ENCODE peak calls at places on chromosomes 6 and 20, in four cellular contexts. B is brain microvascular endothelial cell, Q is endothelial cell of umbilical vein, X is thoracic aorta. M is an unnamed sample.

GRCh38 chr20:48965189-48965910 is 43.8 kb downstream of the ARFGEF2 start:
- DNase-seq in B (no peak), Q (no peak), X (no peak), M (no peak)

GRCh38 chr20:45998337-45998736 is 10.4 kb upstream of the MMP9 start:
- DNase-seq in B (no peak), Q (no peak), X (no peak), M (no peak)

GRCh38 chr20:62603021-62603906 is 39.0 kb upstream of the SLCO4A1 start:
- DNase-seq in B (no peak), Q (peak; percentile 86), X (no peak), M (peak; percentile 84)

GRCh38 chr6:137693737-137694136 is 173.3 kb upstream of the TNFAIP3 start:
- DNase-seq in B (no peak), Q (no peak), X (no peak), M (no peak)

GRCh38 chr6:83127976-83128375 is 60.5 kb downstream of the DOP1A start:
- DNase-seq in B (no peak), Q (no peak), X (no peak), M (no peak)

GRCh38 chr20:35171753-35172433 is at the start of gene PROCR:
- DNase-seq in B (peak; percentile 86), Q (peak; percentile 98), X (peak; percentile 62), M (peak; percentile 94)

GRCh38 chr6:111992851-111993250 is 61.1 kb upstream of the CCN6 start:
- DNase-seq in B (peak; percentile 42), Q (peak; percentile 59), X (no peak), M (peak; percentile 43)

GRCh38 chr6:51857134-51857533 is 230.3 kb downstream of the PKHD1 start:
- DNase-seq in B (no peak), Q (no peak), X (no peak), M (no peak)

GRCh38 chr6:108133594-108134179 is 32.1 kb upstream of the NR2E1 start:
- DNase-seq in B (peak; percentile 88), Q (peak; percentile 80), X (no peak), M (peak; percentile 81)

GRCh38 chr20:32672982-32673727 is 586 bp downstream of the C20orf203 start:
- DNase-seq in B (no peak), Q (no peak), X (no peak), M (no peak)

GRCh38 chr6:159695984-159696383 is 2.9 kb upstream of the SOD2 start:
- DNase-seq in B (no peak), Q (no peak), X (no peak), M (peak; percentile 63)

GRCh38 chr6:140043357-140043756 is 668.9 kb upstream of the CITED2 start:
- DNase-seq in B (peak; percentile 83), Q (peak; percentile 6), X (no peak), M (peak; percentile 92)

GRCh38 chr20:32984196-32984595 is 20.0 kb downstream of the SUN5 start:
- DNase-seq in B (no peak), Q (no peak), X (no peak), M (no peak)

GRCh38 chr6:108781419-108782110 is 66.7 kb upstream of the ARMC2 start:
- DNase-seq in B (peak; percentile 6), Q (no peak), X (no peak), M (peak; percentile 36)

GRCh38 chr6:117200067-117200466 is 65.3 kb upstream of the VGLL2 start:
- DNase-seq in B (no peak), Q (no peak), X (no peak), M (no peak)

DNA sequence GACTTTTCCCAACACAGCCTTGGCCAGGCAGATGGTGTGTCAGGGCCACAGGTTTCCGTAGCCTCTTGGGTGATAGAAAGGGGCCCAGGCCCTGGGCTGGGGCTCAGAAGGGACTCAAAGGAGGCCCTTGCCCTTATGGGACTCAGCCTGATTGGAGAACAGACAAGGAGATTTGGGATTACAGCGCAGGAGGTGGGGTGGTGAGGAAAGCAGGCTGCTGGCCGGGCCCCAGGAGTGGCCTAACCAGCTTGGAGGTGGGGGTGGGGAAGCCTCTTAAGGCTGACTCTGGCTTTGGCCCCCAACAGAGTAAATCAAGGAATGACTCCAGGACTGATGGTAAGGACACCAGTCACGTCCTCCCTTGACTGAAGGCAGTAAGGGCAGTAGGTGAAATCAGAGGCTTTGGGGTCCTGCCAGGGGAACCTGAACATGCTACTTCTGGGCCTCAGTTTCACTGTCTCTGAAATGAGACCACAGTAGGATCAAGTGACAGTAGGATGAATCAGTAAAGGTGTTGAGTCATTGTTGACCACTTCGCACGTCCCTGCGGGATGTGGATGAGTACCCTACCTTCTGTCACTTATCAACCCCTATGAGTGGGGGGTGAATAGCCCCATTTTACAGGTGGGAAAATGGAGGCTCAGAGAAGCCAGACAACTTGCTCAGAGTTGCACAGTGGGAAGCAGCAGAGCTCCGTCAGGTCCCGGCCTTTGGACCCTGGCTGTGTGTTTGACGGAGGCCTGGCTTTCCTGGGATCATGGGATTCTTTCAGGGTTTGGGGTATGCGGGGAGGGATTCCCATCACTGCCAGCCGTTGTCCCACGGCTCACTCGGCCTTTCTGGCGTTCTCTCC is 4.5 kb downstream of the SNAI1 start:
- DNase-seq in B (no peak), Q (no peak), X (no peak), M (peak; percentile 47)
- H3K4me3 ChIP-seq in B (peak overlapping the region; percentile 97), Q (no peak overlapping the region), X (no peak overlapping the region), M (no peak overlapping the region)

DNA sequence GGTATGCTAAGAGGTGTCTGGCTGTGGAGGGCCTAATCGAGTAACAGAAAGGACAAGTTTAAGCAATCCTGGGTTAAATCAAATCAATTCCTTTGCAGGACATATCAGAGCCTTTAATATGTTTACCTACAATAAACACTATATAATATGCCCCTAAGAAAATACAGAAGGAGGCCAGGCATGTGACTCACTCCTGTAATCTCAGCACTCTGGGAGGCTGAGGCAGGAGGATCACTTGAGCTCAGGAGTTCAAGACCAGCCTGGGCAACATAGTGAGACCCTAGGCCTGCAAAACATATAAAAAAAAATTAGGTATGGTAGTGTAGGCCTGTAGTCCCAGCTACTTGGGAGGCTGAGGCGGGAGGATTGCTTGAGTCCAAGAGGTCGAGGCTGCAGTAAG is 13.8 kb upstream of the FANCE start:
- DNase-seq in B (no peak), Q (no peak), X (no peak), M (no peak)
- TF ChIP-seq CTCF in B (no peak), Q (no peak), X (no peak), M (no peak)

DNA sequence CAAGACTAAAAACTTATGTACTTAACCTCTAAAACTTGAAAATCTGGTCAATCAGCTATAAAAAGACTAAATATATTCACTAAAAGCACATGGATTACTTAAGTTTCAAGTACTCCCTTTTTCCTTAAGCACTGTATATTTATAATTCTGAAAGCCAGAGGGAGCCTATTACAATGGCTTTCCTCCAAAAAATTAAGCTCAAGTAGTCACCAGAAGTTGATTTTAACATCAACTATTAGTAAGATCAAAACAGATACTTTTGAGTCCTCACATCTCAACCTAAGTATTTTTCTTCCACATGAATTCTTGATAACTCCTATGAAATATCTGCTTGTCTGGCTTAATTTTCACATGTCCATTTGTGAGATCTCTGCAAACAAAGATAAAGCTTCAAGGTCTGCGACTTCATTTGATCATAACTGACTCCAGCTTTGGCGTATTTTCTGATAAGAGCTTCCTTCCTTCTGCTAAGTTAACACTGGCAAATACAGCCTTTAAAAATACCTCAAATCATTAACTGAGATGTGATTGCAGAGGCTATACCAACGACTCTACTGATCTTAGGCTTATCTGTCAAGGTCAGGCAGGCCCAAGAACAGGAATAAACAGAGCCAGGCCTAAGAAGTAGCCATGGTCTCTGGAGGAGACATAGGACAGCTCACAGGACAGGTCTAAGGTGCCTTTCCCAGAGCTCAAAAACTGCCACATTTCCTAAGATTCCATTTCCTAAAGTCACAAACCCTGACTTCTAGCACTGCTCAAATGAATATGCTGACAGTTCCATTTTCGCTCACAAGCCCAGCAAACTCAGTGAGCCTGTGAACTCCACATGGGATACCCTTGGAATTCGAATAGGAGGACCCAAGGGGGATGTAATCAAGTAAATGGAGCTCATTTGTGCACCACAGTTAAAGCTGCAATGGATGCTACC is 10.0 kb downstream of the SNX5 start:
- DNase-seq in B (no peak), Q (peak; percentile 75), X (no peak), M (no peak)
- H3K4me3 ChIP-seq in B (no peak overlapping the region), Q (no peak overlapping the region), X (no peak overlapping the region), M (no peak overlapping the region)

GRCh38 chr6:31476515-31477139 is 21.3 kb upstream of the MICB start:
- DNase-seq in B (no peak), Q (no peak), X (no peak), M (no peak)
- TF ChIP-seq CTCF in B (peak; percentile 14), Q (no peak), X (no peak), M (no peak)

GRCh38 chr6:28816909-28817807 is 106.6 kb downstream of the TRIM27 start:
- DNase-seq in B (peak; percentile 90), Q (peak; percentile 26), X (no peak), M (peak; percentile 63)
- H3K4me3 ChIP-seq in B (peak overlapping the region; percentile 22), Q (no peak overlapping the region), X (no peak overlapping the region), M (peak overlapping the region; percentile 22)

GRCh38 chr20:64225166-64225595 is 30.4 kb upstream of the PCMTD2 start:
- DNase-seq in B (no peak), Q (no peak), X (no peak), M (no peak)

GRCh38 chr20:64222851-64223525 is 32.6 kb upstream of the PCMTD2 start:
- DNase-seq in B (no peak), Q (no peak), X (no peak), M (no peak)

GRCh38 chr20:64224344-64225165 is 31.0 kb upstream of the PCMTD2 start:
- DNase-seq in B (peak; percentile 87), Q (peak; percentile 52), X (no peak), M (peak; percentile 88)

GRCh38 chr20:64222273-64222672 is 33.3 kb upstream of the PCMTD2 start:
- DNase-seq in B (no peak), Q (no peak), X (no peak), M (peak; percentile 69)

GRCh38 chr20:64223526-64224067 is 32.0 kb upstream of the PCMTD2 start:
- DNase-seq in B (no peak), Q (peak; percentile 13), X (no peak), M (peak; percentile 14)
- TF ChIP-seq CTCF in B (peak; percentile 66), Q (peak; percentile 65), X (no peak), M (peak; percentile 24)

DNA sequence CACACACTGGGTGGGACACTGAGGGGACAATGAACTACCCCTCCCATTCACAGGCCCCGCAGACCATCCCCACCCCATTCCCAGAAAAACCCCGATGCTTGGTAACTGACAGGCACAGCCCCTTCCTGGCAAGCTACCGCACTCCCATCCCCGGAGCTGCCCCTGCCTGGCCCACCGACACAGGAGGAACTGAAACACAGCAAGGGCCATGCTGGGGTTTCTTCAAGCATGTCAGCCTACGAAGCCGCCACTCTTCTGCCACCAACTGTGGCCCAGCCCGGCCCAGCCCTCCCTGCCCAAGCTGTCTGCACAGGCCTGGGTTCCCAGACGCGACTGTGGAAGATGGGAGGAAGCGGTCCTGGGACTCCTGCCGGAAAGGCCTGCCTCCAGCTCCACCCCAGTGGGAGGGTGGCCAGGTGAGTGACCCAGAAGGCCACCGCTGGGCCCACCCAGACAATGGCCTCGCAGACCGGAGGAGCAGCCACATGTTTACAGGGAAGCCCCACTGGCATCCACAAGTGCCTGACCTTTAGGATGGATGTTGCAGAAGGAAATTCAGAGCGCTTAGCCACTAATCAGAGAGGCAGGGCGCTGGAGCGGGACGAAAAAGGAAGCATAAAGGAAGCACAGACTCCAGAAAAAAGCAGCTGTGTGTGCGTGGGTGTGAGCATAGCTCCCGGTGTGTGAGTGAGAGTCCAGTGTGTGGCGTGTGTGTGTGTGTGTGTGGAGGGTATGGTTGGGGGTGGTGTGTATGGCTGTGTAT is 91.5 kb downstream of the PRND start:
- DNase-seq in B (no peak), Q (peak; percentile 40), X (no peak), M (no peak)
- H3K4me3 ChIP-seq in B (no peak overlapping the region), Q (no peak overlapping the region), X (peak overlapping the region; percentile 56), M (no peak overlapping the region)